ENCODE peak calls at places on chromosomes 2 and 18, in six cellular contexts. One of them, this sample, is unnamed. For H3K4me1, the result is how much of the 10 kb centered on the place peaks cover.

GRCh38 chr18:8654482-8655451 is 45.5 kb downstream of the RAB12 start:
- DNase-seq in sigmoid colon: no peak
- DNase-seq in A549: peak
- DNase-seq in body of pancreas: no peak
- DNase-seq in Peyer's patch: no peak
- DNase-seq in prostate gland: no peak
- DNase-seq in this sample: no peak

GRCh38 chr2:186255823-186256222 is 230.2 kb upstream of the ZC3H15 start:
- DNase-seq in prostate gland: no peak
- DNase-seq in sigmoid colon: no peak
- DNase-seq in body of pancreas: no peak
- DNase-seq in A549: no peak
- DNase-seq in Peyer's patch: no peak
- DNase-seq in this sample: no peak

GRCh38 chr2:63580651-63581050 is 7.6 kb downstream of the WDPCP start:
- DNase-seq in sigmoid colon: no peak
- DNase-seq in A549: no peak
- DNase-seq in prostate gland: no peak
- DNase-seq in body of pancreas: no peak
- DNase-seq in Peyer's patch: no peak
- DNase-seq in this sample: no peak

GRCh38 chr18:59921384-59921891 is 21.6 kb downstream of the PMAIP1 start:
- DNase-seq in A549: no peak
- DNase-seq in body of pancreas: no peak
- DNase-seq in prostate gland: no peak
- DNase-seq in Peyer's patch: peak
- DNase-seq in sigmoid colon: no peak
- DNase-seq in this sample: no peak

GRCh38 chr18:76394780-76395476 is 100.1 kb downstream of the ZNF516 start:
- DNase-seq in Peyer's patch: peak
- DNase-seq in prostate gland: no peak
- DNase-seq in A549: no peak
- DNase-seq in body of pancreas: no peak
- DNase-seq in sigmoid colon: peak
- DNase-seq in this sample: no peak

GRCh38 chr2:120783371-120783791 is 47.7 kb downstream of the GLI2 start:
- DNase-seq in A549: no peak
- DNase-seq in body of pancreas: no peak
- DNase-seq in Peyer's patch: no peak
- DNase-seq in prostate gland: peak
- DNase-seq in sigmoid colon: no peak
- DNase-seq in this sample: no peak

GRCh38 chr2:207219716-207220414 is 54.1 kb upstream of the KLF7 start:
- DNase-seq in sigmoid colon: no peak
- DNase-seq in A549: no peak
- DNase-seq in prostate gland: no peak
- DNase-seq in Peyer's patch: no peak
- DNase-seq in body of pancreas: no peak
- DNase-seq in this sample: no peak

GRCh38 chr2:33726415-33726814 is 127.3 kb upstream of the FAM98A start:
- DNase-seq in A549: no peak
- DNase-seq in body of pancreas: no peak
- DNase-seq in prostate gland: no peak
- DNase-seq in sigmoid colon: no peak
- DNase-seq in Peyer's patch: no peak
- DNase-seq in this sample: no peak

GRCh38 chr18:77851798-77852197 is 602.1 kb downstream of the GALR1 start:
- DNase-seq in prostate gland: no peak
- DNase-seq in sigmoid colon: no peak
- DNase-seq in Peyer's patch: no peak
- DNase-seq in body of pancreas: no peak
- DNase-seq in A549: no peak
- DNase-seq in this sample: no peak

GRCh38 chr2:219396863-219397457 is 9.2 kb upstream of the DNPEP start:
- DNase-seq in prostate gland: no peak
- DNase-seq in A549: no peak
- DNase-seq in sigmoid colon: no peak
- DNase-seq in Peyer's patch: no peak
- DNase-seq in body of pancreas: no peak
- DNase-seq in this sample: no peak

GRCh38 chr18:34153711-34154110 is 71.0 kb downstream of the NOL4 start:
- DNase-seq in Peyer's patch: no peak
- DNase-seq in body of pancreas: peak
- DNase-seq in prostate gland: no peak
- DNase-seq in sigmoid colon: no peak
- DNase-seq in A549: no peak
- DNase-seq in this sample: no peak

GRCh38 chr2:16051841-16052564 is 111.7 kb downstream of the MYCN start:
- DNase-seq in body of pancreas: no peak
- DNase-seq in A549: no peak
- DNase-seq in prostate gland: no peak
- DNase-seq in sigmoid colon: no peak
- DNase-seq in Peyer's patch: no peak
- DNase-seq in this sample: no peak

GRCh38 chr18:48693625-48694262 is 154.9 kb downstream of the CTIF start:
- DNase-seq in Peyer's patch: no peak
- DNase-seq in prostate gland: no peak
- DNase-seq in A549: no peak
- DNase-seq in sigmoid colon: no peak
- DNase-seq in body of pancreas: no peak
- DNase-seq in this sample: no peak

GRCh38 chr18:45248240-45248903 is 366.9 kb upstream of the SLC14A2 start:
- DNase-seq in A549: no peak
- DNase-seq in Peyer's patch: no peak
- DNase-seq in body of pancreas: peak
- DNase-seq in sigmoid colon: peak
- DNase-seq in prostate gland: peak
- DNase-seq in this sample: peak

GRCh38 chr2:193965263-193965662 is 1691.8 kb upstream of the SLC39A10 start:
- DNase-seq in body of pancreas: no peak
- DNase-seq in sigmoid colon: no peak
- DNase-seq in A549: no peak
- DNase-seq in Peyer's patch: no peak
- DNase-seq in prostate gland: no peak
- DNase-seq in this sample: no peak

GRCh38 chr2:72210470-72210869 is 62.8 kb upstream of the CYP26B1 start:
- DNase-seq in A549: no peak
- DNase-seq in sigmoid colon: no peak
- DNase-seq in prostate gland: no peak
- DNase-seq in body of pancreas: no peak
- DNase-seq in Peyer's patch: no peak
- DNase-seq in this sample: no peak

GRCh38 chr2:47112665-47113435 is 42.3 kb downstream of the STPG4 start:
- DNase-seq in prostate gland: no peak
- DNase-seq in body of pancreas: no peak
- DNase-seq in sigmoid colon: no peak
- DNase-seq in Peyer's patch: no peak
- DNase-seq in A549: no peak
- DNase-seq in this sample: no peak

GRCh38 chr2:101152195-101153076 is 1.3 kb upstream of the TBC1D8 start:
- DNase-seq in prostate gland: peak
- DNase-seq in body of pancreas: peak
- DNase-seq in Peyer's patch: peak
- DNase-seq in A549: peak
- DNase-seq in sigmoid colon: no peak
- DNase-seq in this sample: peak

GRCh38 chr2:101149241-101150192 is 1.7 kb downstream of the TBC1D8 start:
- DNase-seq in A549: peak
- DNase-seq in prostate gland: peak
- DNase-seq in sigmoid colon: no peak
- DNase-seq in Peyer's patch: peak
- DNase-seq in body of pancreas: peak
- DNase-seq in this sample: no peak

GRCh38 chr2:101151859-101152194 is 645 bp upstream of the TBC1D8 start:
- DNase-seq in body of pancreas: no peak
- DNase-seq in sigmoid colon: no peak
- DNase-seq in prostate gland: peak
- DNase-seq in Peyer's patch: peak
- DNase-seq in A549: no peak
- DNase-seq in this sample: peak

GRCh38 chr2:101150306-101151140 is 659 bp downstream of the TBC1D8 start:
- DNase-seq in A549: no peak
- DNase-seq in sigmoid colon: peak
- DNase-seq in prostate gland: peak
- DNase-seq in Peyer's patch: peak
- DNase-seq in body of pancreas: peak
- DNase-seq in this sample: peak

DNA sequence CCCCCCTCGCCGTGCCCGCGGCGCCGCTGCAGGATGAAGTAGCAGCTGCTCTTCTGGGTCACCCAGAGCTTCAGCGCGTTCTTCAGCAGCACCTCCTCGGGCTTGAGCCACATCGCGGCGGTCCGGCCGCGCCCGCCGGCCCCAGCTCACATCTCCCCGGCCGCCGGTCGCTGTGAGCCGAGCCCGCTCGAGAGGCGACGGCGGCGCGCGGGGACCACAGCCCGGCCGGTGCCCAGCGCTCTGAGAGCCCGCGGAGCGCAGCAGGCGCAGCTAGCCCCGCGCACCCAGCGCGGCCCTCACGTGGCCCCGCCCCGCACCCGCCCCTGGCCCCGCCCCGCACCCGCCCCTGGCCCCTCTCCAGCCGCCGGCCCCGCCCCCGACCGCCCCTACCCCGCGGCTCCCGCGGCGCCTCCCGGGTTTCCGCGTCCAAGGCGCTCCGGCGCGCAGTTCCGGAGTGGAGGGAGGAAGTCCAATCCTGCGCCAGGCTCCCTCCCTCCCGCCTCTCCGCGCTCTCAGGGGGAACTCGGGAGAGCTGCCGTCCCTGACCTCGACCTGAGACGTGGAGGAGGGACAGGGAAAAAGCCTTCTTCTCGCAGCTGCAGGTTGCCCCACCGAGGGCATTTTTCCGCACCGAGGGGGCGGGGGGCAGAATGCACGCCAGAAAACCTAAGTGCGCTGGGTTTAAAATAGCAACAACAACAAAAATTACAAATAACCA is at the start of gene TBC1D8:
- DNase-seq in sigmoid colon: peak
- DNase-seq in A549: peak
- DNase-seq in body of pancreas: peak
- DNase-seq in prostate gland: peak
- DNase-seq in Peyer's patch: peak
- DNase-seq in this sample: peak
- TF ChIP-seq POLR2A in sigmoid colon: no peak
- TF ChIP-seq POLR2A in A549: peak
- TF ChIP-seq POLR2A in body of pancreas: peak
- TF ChIP-seq POLR2A in prostate gland: peak
- TF ChIP-seq POLR2A in Peyer's patch: peak
- TF ChIP-seq POLR2A in this sample: peak

GRCh38 chr2:147844691-147845607 is at the start of gene ACVR2A:
- DNase-seq in A549: peak
- DNase-seq in prostate gland: peak
- DNase-seq in sigmoid colon: peak
- DNase-seq in body of pancreas: peak
- DNase-seq in Peyer's patch: peak
- DNase-seq in this sample: peak
- H3K27ac ChIP-seq in A549: peak
- H3K27ac ChIP-seq in prostate gland: peak
- H3K27ac ChIP-seq in sigmoid colon: peak
- H3K27ac ChIP-seq in body of pancreas: peak
- H3K27ac ChIP-seq in Peyer's patch: peak
- H3K27ac ChIP-seq in this sample: peak

GRCh38 chr2:107430006-107430405 is 396.7 kb upstream of the RGPD4 start:
- DNase-seq in prostate gland: no peak
- DNase-seq in body of pancreas: no peak
- DNase-seq in Peyer's patch: no peak
- DNase-seq in A549: no peak
- DNase-seq in sigmoid colon: no peak
- DNase-seq in this sample: no peak
- H3K4me1 ChIP-seq in prostate gland: under half
- H3K4me1 ChIP-seq in body of pancreas: under half
- H3K4me1 ChIP-seq in Peyer's patch: under half
- H3K4me1 ChIP-seq in A549: under half
- H3K4me1 ChIP-seq in sigmoid colon: under half
- H3K4me1 ChIP-seq in this sample: under half

DNA sequence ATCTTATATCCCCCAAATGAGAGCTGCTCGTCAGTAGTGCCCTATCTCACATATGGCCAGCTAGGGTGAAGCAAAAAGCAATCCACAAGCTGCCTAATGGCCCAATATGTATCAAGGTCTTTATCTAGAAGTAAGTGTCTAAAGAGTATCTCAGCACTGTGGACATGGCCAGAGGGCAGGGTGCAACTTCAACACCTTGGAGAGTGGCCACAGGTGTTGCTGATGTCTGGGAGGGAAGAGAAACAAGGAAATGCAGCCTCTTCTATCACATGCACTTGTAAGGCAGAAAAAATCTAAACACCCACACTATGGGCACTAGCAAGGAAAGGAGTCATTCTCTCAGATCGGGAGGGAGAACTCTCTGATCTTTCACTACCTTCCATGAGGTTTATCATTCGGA is 23.7 kb upstream of the MRPL19 start:
- DNase-seq in Peyer's patch: no peak
- DNase-seq in prostate gland: no peak
- DNase-seq in sigmoid colon: no peak
- DNase-seq in body of pancreas: no peak
- DNase-seq in A549: no peak
- DNase-seq in this sample: no peak
- TF ChIP-seq POLR2A in Peyer's patch: no peak
- TF ChIP-seq POLR2A in prostate gland: no peak
- TF ChIP-seq POLR2A in sigmoid colon: no peak
- TF ChIP-seq POLR2A in body of pancreas: no peak
- TF ChIP-seq POLR2A in A549: no peak
- TF ChIP-seq POLR2A in this sample: no peak

GRCh38 chr2:3099860-3100234 is 277.8 kb downstream of the EIPR1 start:
- DNase-seq in Peyer's patch: no peak
- DNase-seq in body of pancreas: no peak
- DNase-seq in A549: no peak
- DNase-seq in prostate gland: no peak
- DNase-seq in sigmoid colon: no peak
- DNase-seq in this sample: no peak
- H3K27ac ChIP-seq in Peyer's patch: no peak
- H3K27ac ChIP-seq in body of pancreas: no peak
- H3K27ac ChIP-seq in A549: no peak
- H3K27ac ChIP-seq in prostate gland: no peak
- H3K27ac ChIP-seq in sigmoid colon: no peak
- H3K27ac ChIP-seq in this sample: no peak

GRCh38 chr2:8543065-8543411 is 138.8 kb upstream of the ID2 start:
- DNase-seq in prostate gland: no peak
- DNase-seq in body of pancreas: no peak
- DNase-seq in Peyer's patch: peak
- DNase-seq in A549: no peak
- DNase-seq in sigmoid colon: no peak
- DNase-seq in this sample: no peak
- H3K4me1 ChIP-seq in prostate gland: under half
- H3K4me1 ChIP-seq in body of pancreas: under half
- H3K4me1 ChIP-seq in Peyer's patch: under half
- H3K4me1 ChIP-seq in A549: under half
- H3K4me1 ChIP-seq in sigmoid colon: under half
- H3K4me1 ChIP-seq in this sample: under half

DNA sequence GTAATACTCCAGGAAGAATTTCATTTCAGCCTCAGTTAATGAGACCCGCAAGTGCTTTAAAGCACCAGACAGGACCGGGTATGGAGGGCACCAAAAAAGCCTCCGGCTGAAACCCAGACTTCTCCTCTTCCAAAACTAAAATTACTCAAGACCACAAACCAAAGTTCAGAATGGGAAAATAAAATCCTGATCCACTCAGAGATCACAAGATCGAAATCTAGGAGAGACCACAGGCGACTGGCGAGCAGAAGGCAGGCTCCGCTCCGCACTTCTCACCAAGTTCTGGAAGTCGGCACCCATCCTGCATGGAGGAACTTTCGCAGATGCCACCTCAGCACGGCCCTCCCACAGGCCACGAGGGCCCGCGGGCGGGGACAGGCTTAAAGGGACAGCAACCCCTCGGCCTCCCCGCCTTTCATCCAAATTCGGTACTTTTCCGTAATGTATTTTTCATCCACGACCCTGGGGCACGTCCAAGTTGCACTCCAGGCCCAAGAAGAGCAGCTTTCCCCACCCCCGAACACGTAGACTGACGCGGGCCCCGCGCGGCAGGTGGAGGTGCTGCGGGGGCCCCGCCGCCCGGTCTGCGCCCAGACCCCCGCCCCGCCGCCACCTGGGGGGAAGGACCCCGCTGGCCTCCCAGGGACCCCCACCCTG is 43.7 kb downstream of the HDLBP start:
- DNase-seq in prostate gland: peak
- DNase-seq in Peyer's patch: peak
- DNase-seq in body of pancreas: peak
- DNase-seq in sigmoid colon: peak
- DNase-seq in A549: peak
- DNase-seq in this sample: peak
- TF ChIP-seq POLR2A in prostate gland: peak
- TF ChIP-seq POLR2A in Peyer's patch: no peak
- TF ChIP-seq POLR2A in body of pancreas: peak
- TF ChIP-seq POLR2A in sigmoid colon: no peak
- TF ChIP-seq POLR2A in A549: no peak
- TF ChIP-seq POLR2A in this sample: no peak